ENCODE peak calls at places on chromosome 16, in seven cellular contexts. One of them, this sample, is unnamed.

GRCh38 chr16:57608462-57609113 is 19.8 kb upstream of the ADGRG1 start:
- DNase-seq in fibroblast of villous mesenchyme: no peak
- DNase-seq in GM10248: no peak
- DNase-seq in CD4-positive, alpha-beta T cell: no peak
- DNase-seq in fibroblast of mammary gland: no peak
- DNase-seq in bronchial epithelial cell: no peak
- DNase-seq in AG10803: no peak
- DNase-seq in this sample: no peak

GRCh38 chr16:69406780-69407331 is 17.6 kb upstream of the CYB5B start:
- DNase-seq in fibroblast of villous mesenchyme: no peak
- DNase-seq in GM10248: no peak
- DNase-seq in CD4-positive, alpha-beta T cell: no peak
- DNase-seq in fibroblast of mammary gland: no peak
- DNase-seq in bronchial epithelial cell: peak
- DNase-seq in AG10803: no peak
- DNase-seq in this sample: no peak

GRCh38 chr16:83200005-83200779 is 573.4 kb downstream of the CDH13 start:
- DNase-seq in fibroblast of villous mesenchyme: no peak
- DNase-seq in GM10248: no peak
- DNase-seq in CD4-positive, alpha-beta T cell: no peak
- DNase-seq in fibroblast of mammary gland: peak
- DNase-seq in bronchial epithelial cell: peak
- DNase-seq in AG10803: peak
- DNase-seq in this sample: no peak

GRCh38 chr16:74868501-74868900 is 93.9 kb upstream of the FA2H start:
- DNase-seq in fibroblast of villous mesenchyme: peak
- DNase-seq in GM10248: no peak
- DNase-seq in CD4-positive, alpha-beta T cell: no peak
- DNase-seq in fibroblast of mammary gland: peak
- DNase-seq in bronchial epithelial cell: peak
- DNase-seq in AG10803: peak
- DNase-seq in this sample: no peak

GRCh38 chr16:14502932-14503741 is 126.9 kb downstream of the PARN start:
- DNase-seq in fibroblast of villous mesenchyme: peak
- DNase-seq in GM10248: peak
- DNase-seq in CD4-positive, alpha-beta T cell: no peak
- DNase-seq in fibroblast of mammary gland: peak
- DNase-seq in bronchial epithelial cell: peak
- DNase-seq in AG10803: peak
- DNase-seq in this sample: no peak

GRCh38 chr16:58506241-58507194 is 6.6 kb downstream of the NDRG4 start:
- DNase-seq in fibroblast of villous mesenchyme: no peak
- DNase-seq in GM10248: peak
- DNase-seq in CD4-positive, alpha-beta T cell: no peak
- DNase-seq in fibroblast of mammary gland: no peak
- DNase-seq in bronchial epithelial cell: no peak
- DNase-seq in AG10803: no peak
- DNase-seq in this sample: no peak

GRCh38 chr16:57619606-57620315 is 8.7 kb upstream of the ADGRG1 start:
- DNase-seq in fibroblast of villous mesenchyme: no peak
- DNase-seq in GM10248: no peak
- DNase-seq in CD4-positive, alpha-beta T cell: no peak
- DNase-seq in fibroblast of mammary gland: no peak
- DNase-seq in bronchial epithelial cell: peak
- DNase-seq in AG10803: no peak
- DNase-seq in this sample: no peak

GRCh38 chr16:84993926-84994325 is 17.4 kb downstream of the ZDHHC7 start:
- DNase-seq in fibroblast of villous mesenchyme: no peak
- DNase-seq in GM10248: no peak
- DNase-seq in CD4-positive, alpha-beta T cell: no peak
- DNase-seq in fibroblast of mammary gland: no peak
- DNase-seq in bronchial epithelial cell: no peak
- DNase-seq in AG10803: no peak
- DNase-seq in this sample: no peak

GRCh38 chr16:17351471-17352045 is 119.2 kb downstream of the XYLT1 start:
- DNase-seq in fibroblast of villous mesenchyme: peak
- DNase-seq in GM10248: no peak
- DNase-seq in CD4-positive, alpha-beta T cell: no peak
- DNase-seq in fibroblast of mammary gland: no peak
- DNase-seq in bronchial epithelial cell: no peak
- DNase-seq in AG10803: no peak
- DNase-seq in this sample: no peak

GRCh38 chr16:88790312-88791150 is 5.5 kb upstream of the PIEZO1 start:
- DNase-seq in fibroblast of villous mesenchyme: no peak
- DNase-seq in GM10248: no peak
- DNase-seq in CD4-positive, alpha-beta T cell: peak
- DNase-seq in fibroblast of mammary gland: no peak
- DNase-seq in bronchial epithelial cell: no peak
- DNase-seq in AG10803: peak
- DNase-seq in this sample: no peak

GRCh38 chr16:557463-558297 is 2.5 kb upstream of the PRR35 start:
- DNase-seq in fibroblast of villous mesenchyme: no peak
- DNase-seq in GM10248: no peak
- DNase-seq in CD4-positive, alpha-beta T cell: no peak
- DNase-seq in fibroblast of mammary gland: no peak
- DNase-seq in bronchial epithelial cell: no peak
- DNase-seq in AG10803: no peak
- DNase-seq in this sample: no peak

DNA sequence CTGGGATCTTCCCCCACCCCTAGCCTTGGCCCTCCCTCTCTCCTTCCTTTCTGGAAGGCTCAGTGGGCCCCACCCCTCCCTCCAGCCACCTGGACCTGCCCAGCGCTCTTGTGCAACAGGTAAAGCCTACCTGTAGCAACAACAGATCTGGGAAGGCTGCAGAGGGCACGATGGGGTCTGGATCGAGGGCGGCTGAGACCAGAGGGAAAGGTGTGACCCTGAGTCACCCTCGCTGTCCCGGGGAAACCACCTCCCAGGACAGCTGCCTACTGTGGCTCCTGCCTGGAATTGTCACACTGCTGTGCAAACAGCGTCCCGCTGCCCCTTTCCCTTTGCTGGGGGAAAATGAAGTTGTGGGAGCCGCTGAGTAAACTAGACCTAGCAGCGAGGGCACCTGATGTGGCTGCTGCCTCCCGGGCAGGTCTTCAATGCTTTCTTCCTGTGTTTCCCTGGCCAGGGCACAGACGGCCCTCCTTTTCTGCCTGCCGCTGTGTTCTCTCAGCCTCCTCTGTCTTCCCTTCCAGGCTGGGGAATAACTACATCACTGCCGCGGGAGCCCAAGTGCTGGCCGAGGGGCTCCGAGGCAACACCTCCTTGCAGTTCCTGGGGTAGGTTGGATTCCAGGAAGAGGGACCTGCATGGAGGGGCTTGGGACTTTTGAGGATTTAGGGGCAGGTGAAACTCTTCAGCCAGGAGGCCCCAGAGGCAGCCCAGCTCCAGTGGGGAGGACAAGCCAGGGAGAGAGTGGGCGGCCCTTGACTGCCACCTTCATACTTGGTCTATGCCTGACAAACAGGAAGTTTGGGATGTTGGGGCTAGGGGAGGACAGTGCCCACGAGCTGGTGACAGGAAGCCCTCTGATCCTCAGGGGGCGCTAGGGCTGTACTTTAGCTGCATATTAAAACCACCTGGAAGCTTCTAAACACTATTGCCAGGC is 22.2 kb upstream of the CYLD start:
- DNase-seq in fibroblast of villous mesenchyme: no peak
- DNase-seq in GM10248: no peak
- DNase-seq in CD4-positive, alpha-beta T cell: no peak
- DNase-seq in fibroblast of mammary gland: no peak
- DNase-seq in bronchial epithelial cell: no peak
- DNase-seq in AG10803: no peak
- DNase-seq in this sample: no peak
- TF ChIP-seq CTCF in fibroblast of villous mesenchyme: no peak
- TF ChIP-seq CTCF in GM10248: no peak
- TF ChIP-seq CTCF in CD4-positive, alpha-beta T cell: peak
- TF ChIP-seq CTCF in fibroblast of mammary gland: no peak
- TF ChIP-seq CTCF in bronchial epithelial cell: no peak
- TF ChIP-seq CTCF in AG10803: no peak
- TF ChIP-seq CTCF in this sample: no peak

DNA sequence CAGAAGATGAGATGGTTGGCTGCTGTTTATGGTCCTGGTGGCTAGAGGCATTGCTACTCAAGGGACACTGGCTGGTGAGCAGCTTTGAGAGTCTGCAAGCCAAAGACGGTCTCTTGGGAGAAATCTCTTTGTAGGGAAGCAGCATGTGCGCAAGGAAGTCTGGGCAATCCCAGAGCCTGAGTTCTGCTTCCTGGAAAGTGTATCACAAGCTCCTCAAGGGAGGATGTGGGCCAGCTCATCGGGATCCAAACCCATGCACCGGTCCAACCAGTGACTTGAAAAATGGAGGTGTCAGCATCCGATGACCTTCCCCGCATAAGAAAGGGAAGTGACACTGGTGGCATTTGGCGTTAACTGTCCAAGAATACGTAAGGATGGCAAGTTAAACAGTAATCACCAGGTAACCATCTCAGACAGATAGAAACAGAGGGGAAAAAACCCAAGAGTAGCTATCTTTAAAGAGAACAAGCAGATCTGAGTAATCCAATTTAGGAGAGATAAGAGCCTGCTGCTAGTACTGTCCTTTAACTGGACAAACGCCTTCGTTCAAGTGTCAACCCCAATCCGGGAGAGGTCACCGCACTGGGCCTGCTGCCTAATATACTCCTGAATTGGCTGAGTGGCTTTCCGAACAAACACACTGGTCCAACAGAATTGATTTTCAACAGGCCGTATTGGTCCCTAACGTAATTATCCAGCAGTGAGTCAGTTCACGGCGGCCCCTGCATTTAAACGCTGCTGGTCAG is 303.0 kb upstream of the ZFHX3 start:
- DNase-seq in fibroblast of villous mesenchyme: no peak
- DNase-seq in GM10248: no peak
- DNase-seq in CD4-positive, alpha-beta T cell: no peak
- DNase-seq in fibroblast of mammary gland: no peak
- DNase-seq in bronchial epithelial cell: no peak
- DNase-seq in AG10803: no peak
- DNase-seq in this sample: no peak
- TF ChIP-seq CTCF in fibroblast of villous mesenchyme: no peak
- TF ChIP-seq CTCF in GM10248: no peak
- TF ChIP-seq CTCF in CD4-positive, alpha-beta T cell: no peak
- TF ChIP-seq CTCF in fibroblast of mammary gland: no peak
- TF ChIP-seq CTCF in bronchial epithelial cell: no peak
- TF ChIP-seq CTCF in AG10803: no peak
- TF ChIP-seq CTCF in this sample: no peak

GRCh38 chr16:27473101-27473900 is 71.3 kb downstream of the IL21R start:
- DNase-seq in fibroblast of villous mesenchyme: no peak
- DNase-seq in GM10248: no peak
- DNase-seq in CD4-positive, alpha-beta T cell: no peak
- DNase-seq in fibroblast of mammary gland: no peak
- DNase-seq in bronchial epithelial cell: no peak
- DNase-seq in AG10803: no peak
- DNase-seq in this sample: no peak

GRCh38 chr16:27474041-27474440 is 72.1 kb downstream of the IL21R start:
- DNase-seq in fibroblast of villous mesenchyme: no peak
- DNase-seq in GM10248: no peak
- DNase-seq in CD4-positive, alpha-beta T cell: no peak
- DNase-seq in fibroblast of mammary gland: no peak
- DNase-seq in bronchial epithelial cell: no peak
- DNase-seq in AG10803: no peak
- DNase-seq in this sample: no peak

GRCh38 chr16:27475561-27475960 is 73.6 kb downstream of the IL21R start:
- DNase-seq in fibroblast of villous mesenchyme: peak
- DNase-seq in GM10248: no peak
- DNase-seq in CD4-positive, alpha-beta T cell: no peak
- DNase-seq in fibroblast of mammary gland: peak
- DNase-seq in bronchial epithelial cell: peak
- DNase-seq in AG10803: peak
- DNase-seq in this sample: no peak

GRCh38 chr16:27474921-27475320 is 72.9 kb downstream of the IL21R start:
- DNase-seq in fibroblast of villous mesenchyme: no peak
- DNase-seq in GM10248: no peak
- DNase-seq in CD4-positive, alpha-beta T cell: no peak
- DNase-seq in fibroblast of mammary gland: no peak
- DNase-seq in bronchial epithelial cell: no peak
- DNase-seq in AG10803: no peak
- DNase-seq in this sample: no peak

GRCh38 chr16:27476240-27476639 is 73.5 kb downstream of the GTF3C1 start:
- DNase-seq in fibroblast of villous mesenchyme: no peak
- DNase-seq in GM10248: no peak
- DNase-seq in CD4-positive, alpha-beta T cell: no peak
- DNase-seq in fibroblast of mammary gland: no peak
- DNase-seq in bronchial epithelial cell: no peak
- DNase-seq in AG10803: no peak
- DNase-seq in this sample: no peak
- TF ChIP-seq CTCF in fibroblast of villous mesenchyme: no peak
- TF ChIP-seq CTCF in GM10248: no peak
- TF ChIP-seq CTCF in CD4-positive, alpha-beta T cell: no peak
- TF ChIP-seq CTCF in fibroblast of mammary gland: no peak
- TF ChIP-seq CTCF in bronchial epithelial cell: no peak
- TF ChIP-seq CTCF in AG10803: no peak
- TF ChIP-seq CTCF in this sample: no peak

GRCh38 chr16:73052441-73053030 is 4.6 kb upstream of the ZFHX3 start:
- DNase-seq in fibroblast of villous mesenchyme: no peak
- DNase-seq in GM10248: no peak
- DNase-seq in CD4-positive, alpha-beta T cell: no peak
- DNase-seq in fibroblast of mammary gland: no peak
- DNase-seq in bronchial epithelial cell: no peak
- DNase-seq in AG10803: no peak
- DNase-seq in this sample: no peak

GRCh38 chr16:73054131-73054496 is 6.2 kb upstream of the ZFHX3 start:
- DNase-seq in fibroblast of villous mesenchyme: peak
- DNase-seq in GM10248: no peak
- DNase-seq in CD4-positive, alpha-beta T cell: no peak
- DNase-seq in fibroblast of mammary gland: no peak
- DNase-seq in bronchial epithelial cell: no peak
- DNase-seq in AG10803: no peak
- DNase-seq in this sample: no peak

GRCh38 chr16:73053038-73053378 is 5.1 kb upstream of the ZFHX3 start:
- DNase-seq in fibroblast of villous mesenchyme: no peak
- DNase-seq in GM10248: no peak
- DNase-seq in CD4-positive, alpha-beta T cell: no peak
- DNase-seq in fibroblast of mammary gland: no peak
- DNase-seq in bronchial epithelial cell: no peak
- DNase-seq in AG10803: no peak
- DNase-seq in this sample: no peak

GRCh38 chr16:73054732-73055481 is 7.0 kb upstream of the ZFHX3 start:
- DNase-seq in fibroblast of villous mesenchyme: peak
- DNase-seq in GM10248: no peak
- DNase-seq in CD4-positive, alpha-beta T cell: no peak
- DNase-seq in fibroblast of mammary gland: peak
- DNase-seq in bronchial epithelial cell: peak
- DNase-seq in AG10803: peak
- DNase-seq in this sample: no peak

DNA sequence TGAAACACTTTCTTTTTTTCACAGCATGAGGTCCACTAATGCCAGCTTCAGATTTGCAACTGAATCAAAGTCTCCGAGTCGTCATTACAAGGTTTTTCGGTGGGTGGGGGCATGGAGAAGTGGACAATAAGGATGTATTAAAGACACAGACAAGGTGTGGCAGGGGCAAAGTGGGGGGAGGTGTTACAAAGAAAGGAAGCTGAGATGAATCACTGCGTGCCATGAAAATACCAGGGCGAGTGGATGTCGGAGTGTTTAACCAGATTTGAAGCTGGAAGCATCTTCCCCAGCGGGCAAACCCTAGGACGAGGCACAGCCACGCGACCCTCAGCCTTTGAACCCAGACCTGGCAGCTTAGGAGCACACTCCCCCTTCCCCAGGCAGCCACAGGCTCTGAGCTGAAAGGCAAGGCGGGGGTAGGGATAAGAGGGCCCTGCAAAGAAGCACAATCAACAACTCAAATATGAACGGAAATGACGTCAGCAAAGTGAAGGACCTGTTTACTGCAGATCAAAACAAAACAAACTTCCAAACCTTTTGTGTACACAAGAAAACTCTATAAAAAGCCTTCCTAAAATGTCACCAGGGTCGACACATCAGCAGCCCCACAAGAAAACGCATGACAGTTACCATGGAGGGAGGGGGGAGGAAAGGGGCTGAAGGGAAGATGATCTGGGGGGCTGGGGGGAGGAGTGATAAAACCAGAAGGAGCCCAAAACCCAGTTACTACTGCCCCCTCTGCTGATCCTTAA is 5.6 kb upstream of the ZFHX3 start:
- DNase-seq in fibroblast of villous mesenchyme: peak
- DNase-seq in GM10248: no peak
- DNase-seq in CD4-positive, alpha-beta T cell: no peak
- DNase-seq in fibroblast of mammary gland: no peak
- DNase-seq in bronchial epithelial cell: peak
- DNase-seq in AG10803: no peak
- DNase-seq in this sample: no peak
- TF ChIP-seq CTCF in fibroblast of villous mesenchyme: no peak
- TF ChIP-seq CTCF in GM10248: no peak
- TF ChIP-seq CTCF in CD4-positive, alpha-beta T cell: no peak
- TF ChIP-seq CTCF in fibroblast of mammary gland: no peak
- TF ChIP-seq CTCF in bronchial epithelial cell: no peak
- TF ChIP-seq CTCF in AG10803: no peak
- TF ChIP-seq CTCF in this sample: no peak